ENCODE peak calls at places on chromosomes 1 and 21, in four cellular contexts. One of them, this sample, is unnamed.

GRCh38 chr1:54986532-54986931 is 6.1 kb downstream of the TMEM61 start:
- DNase-seq in fibroblast of lung: no peak
- DNase-seq in RWPE1: no peak
- DNase-seq in A549: no peak
- DNase-seq in this sample: no peak

GRCh38 chr1:223189903-223190724 is 47.1 kb upstream of the TLR5 start:
- DNase-seq in fibroblast of lung: peak
- DNase-seq in RWPE1: peak
- DNase-seq in A549: peak
- DNase-seq in this sample: peak

GRCh38 chr1:186735463-186735862 is 55.2 kb upstream of the PTGS2 start:
- DNase-seq in fibroblast of lung: no peak
- DNase-seq in RWPE1: peak
- DNase-seq in A549: no peak
- DNase-seq in this sample: peak

GRCh38 chr1:11053758-11054137 is 6.1 kb downstream of the SRM start:
- DNase-seq in fibroblast of lung: peak
- DNase-seq in RWPE1: no peak
- DNase-seq in A549: no peak
- DNase-seq in this sample: no peak

GRCh38 chr1:41315482-41315823 is 45.8 kb upstream of the FOXO6 start:
- DNase-seq in fibroblast of lung: no peak
- DNase-seq in RWPE1: no peak
- DNase-seq in A549: no peak
- DNase-seq in this sample: no peak

GRCh38 chr1:93576346-93576745 is 105.3 kb downstream of the BCAR3 start:
- DNase-seq in fibroblast of lung: peak
- DNase-seq in RWPE1: no peak
- DNase-seq in A549: no peak
- DNase-seq in this sample: no peak

GRCh38 chr1:177950506-177950905 is 19.4 kb downstream of the SEC16B start:
- DNase-seq in fibroblast of lung: no peak
- DNase-seq in RWPE1: no peak
- DNase-seq in A549: no peak
- DNase-seq in this sample: no peak

GRCh38 chr1:48726557-48726956 is 50.1 kb downstream of the BEND5 start:
- DNase-seq in fibroblast of lung: no peak
- DNase-seq in RWPE1: no peak
- DNase-seq in A549: no peak
- DNase-seq in this sample: no peak

GRCh38 chr1:228917342-228917741 is 182.1 kb downstream of the RHOU start:
- DNase-seq in fibroblast of lung: no peak
- DNase-seq in RWPE1: no peak
- DNase-seq in A549: no peak
- DNase-seq in this sample: no peak

GRCh38 chr1:208654241-208654640 is 410.1 kb upstream of the PLXNA2 start:
- DNase-seq in fibroblast of lung: peak
- DNase-seq in RWPE1: peak
- DNase-seq in A549: peak
- DNase-seq in this sample: peak

GRCh38 chr1:2816786-2817185 is 15.3 kb upstream of the TTC34 start:
- DNase-seq in fibroblast of lung: no peak
- DNase-seq in RWPE1: no peak
- DNase-seq in A549: no peak
- DNase-seq in this sample: no peak

GRCh38 chr1:158150512-158150911 is 30.2 kb upstream of the CD1D start:
- DNase-seq in fibroblast of lung: no peak
- DNase-seq in RWPE1: no peak
- DNase-seq in A549: no peak
- DNase-seq in this sample: no peak

GRCh38 chr1:65694126-65694525 is 98.6 kb upstream of the PDE4B start:
- DNase-seq in fibroblast of lung: no peak
- DNase-seq in RWPE1: no peak
- DNase-seq in A549: no peak
- DNase-seq in this sample: no peak

GRCh38 chr21:30625449-30625848 is 5.0 kb downstream of the KRTAP20-4 start:
- DNase-seq in fibroblast of lung: no peak
- DNase-seq in RWPE1: no peak
- DNase-seq in A549: no peak
- DNase-seq in this sample: no peak

GRCh38 chr1:12339861-12340557 is 110.2 kb downstream of the VPS13D start:
- DNase-seq in fibroblast of lung: no peak
- DNase-seq in RWPE1: no peak
- DNase-seq in A549: no peak
- DNase-seq in this sample: no peak

GRCh38 chr1:18597159-18598042 is 33.2 kb upstream of the PAX7 start:
- DNase-seq in fibroblast of lung: peak
- DNase-seq in RWPE1: peak
- DNase-seq in A549: peak
- DNase-seq in this sample: peak

GRCh38 chr1:56803561-56804156 is 15.5 kb downstream of the FYB2 start:
- DNase-seq in fibroblast of lung: no peak
- DNase-seq in RWPE1: peak
- DNase-seq in A549: peak
- DNase-seq in this sample: peak

GRCh38 chr21:32320726-32321125 is 22.1 kb downstream of the MRAP start:
- DNase-seq in fibroblast of lung: no peak
- DNase-seq in RWPE1: no peak
- DNase-seq in A549: no peak
- DNase-seq in this sample: no peak

GRCh38 chr1:21703318-21703963 is 34.3 kb upstream of the RAP1GAP start:
- DNase-seq in fibroblast of lung: peak
- DNase-seq in RWPE1: peak
- DNase-seq in A549: peak
- DNase-seq in this sample: peak

GRCh38 chr1:16372535-16373340 is 5.7 kb downstream of the SZRD1 start:
- DNase-seq in fibroblast of lung: no peak
- DNase-seq in RWPE1: no peak
- DNase-seq in A549: peak
- DNase-seq in this sample: no peak

GRCh38 chr1:184069675-184070074 is 18.1 kb downstream of the TSEN15 start:
- DNase-seq in fibroblast of lung: peak
- DNase-seq in RWPE1: no peak
- DNase-seq in A549: no peak
- DNase-seq in this sample: no peak

DNA sequence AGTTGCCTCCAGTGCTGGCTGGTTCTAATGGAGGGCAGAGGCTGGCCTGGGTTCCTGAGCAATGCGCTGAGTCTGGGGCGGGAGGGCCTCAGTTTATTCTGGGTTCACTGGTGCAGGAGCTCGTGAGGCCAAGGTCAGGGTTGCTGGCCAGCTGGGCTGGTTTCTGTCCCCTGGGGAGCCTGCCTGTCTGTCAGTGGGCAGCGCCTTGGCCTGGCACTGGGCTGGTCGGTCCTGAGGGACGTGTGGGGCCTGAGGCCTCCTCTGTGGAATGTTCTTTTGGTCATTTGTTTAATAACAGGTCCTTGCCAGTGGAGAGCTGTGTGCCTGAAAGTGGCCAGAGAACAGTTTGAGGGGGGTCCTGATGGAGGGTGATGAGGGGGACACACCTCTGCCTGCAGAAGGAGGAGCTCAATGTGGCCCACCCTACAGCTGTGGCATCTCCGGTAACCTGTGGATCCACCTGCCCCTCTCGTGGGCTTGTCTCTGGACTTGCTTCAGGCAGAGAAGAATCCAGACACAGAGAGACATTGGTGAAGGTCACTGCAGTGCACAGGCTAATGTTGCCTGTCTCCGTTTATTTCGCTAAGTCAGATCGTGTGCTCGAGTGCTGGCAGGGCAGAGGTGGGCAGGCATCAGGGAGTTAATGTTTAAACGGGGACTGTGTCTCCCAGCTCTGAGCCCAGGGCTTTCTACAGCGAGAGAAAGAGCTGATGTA is 34.6 kb downstream of the COQ8A start:
- DNase-seq in fibroblast of lung: no peak
- DNase-seq in RWPE1: no peak
- DNase-seq in A549: no peak
- DNase-seq in this sample: no peak
- TF ChIP-seq CTCF in fibroblast of lung: no peak
- TF ChIP-seq CTCF in RWPE1: no peak
- TF ChIP-seq CTCF in A549: no peak
- TF ChIP-seq CTCF in this sample: no peak

GRCh38 chr1:71228727-71229371 is 148.0 kb upstream of the ZRANB2 start:
- DNase-seq in fibroblast of lung: no peak
- DNase-seq in RWPE1: no peak
- DNase-seq in A549: no peak
- DNase-seq in this sample: no peak
- TF ChIP-seq CTCF in fibroblast of lung: no peak
- TF ChIP-seq CTCF in RWPE1: no peak
- TF ChIP-seq CTCF in A549: no peak
- TF ChIP-seq CTCF in this sample: no peak

GRCh38 chr1:38131024-38131585 is 84.5 kb upstream of the POU3F1 start:
- DNase-seq in fibroblast of lung: peak
- DNase-seq in RWPE1: no peak
- DNase-seq in A549: no peak
- DNase-seq in this sample: no peak

GRCh38 chr1:38128511-38128910 is 81.9 kb upstream of the POU3F1 start:
- DNase-seq in fibroblast of lung: no peak
- DNase-seq in RWPE1: no peak
- DNase-seq in A549: no peak
- DNase-seq in this sample: no peak

GRCh38 chr1:38128926-38129453 is 82.4 kb upstream of the POU3F1 start:
- DNase-seq in fibroblast of lung: no peak
- DNase-seq in RWPE1: no peak
- DNase-seq in A549: no peak
- DNase-seq in this sample: no peak

GRCh38 chr1:38129971-38130370 is 83.4 kb upstream of the POU3F1 start:
- DNase-seq in fibroblast of lung: peak
- DNase-seq in RWPE1: no peak
- DNase-seq in A549: no peak
- DNase-seq in this sample: no peak

GRCh38 chr1:38129473-38129872 is 82.9 kb upstream of the POU3F1 start:
- DNase-seq in fibroblast of lung: no peak
- DNase-seq in RWPE1: no peak
- DNase-seq in A549: no peak
- DNase-seq in this sample: no peak
- TF ChIP-seq CTCF in fibroblast of lung: no peak
- TF ChIP-seq CTCF in RWPE1: no peak
- TF ChIP-seq CTCF in A549: no peak
- TF ChIP-seq CTCF in this sample: no peak

DNA sequence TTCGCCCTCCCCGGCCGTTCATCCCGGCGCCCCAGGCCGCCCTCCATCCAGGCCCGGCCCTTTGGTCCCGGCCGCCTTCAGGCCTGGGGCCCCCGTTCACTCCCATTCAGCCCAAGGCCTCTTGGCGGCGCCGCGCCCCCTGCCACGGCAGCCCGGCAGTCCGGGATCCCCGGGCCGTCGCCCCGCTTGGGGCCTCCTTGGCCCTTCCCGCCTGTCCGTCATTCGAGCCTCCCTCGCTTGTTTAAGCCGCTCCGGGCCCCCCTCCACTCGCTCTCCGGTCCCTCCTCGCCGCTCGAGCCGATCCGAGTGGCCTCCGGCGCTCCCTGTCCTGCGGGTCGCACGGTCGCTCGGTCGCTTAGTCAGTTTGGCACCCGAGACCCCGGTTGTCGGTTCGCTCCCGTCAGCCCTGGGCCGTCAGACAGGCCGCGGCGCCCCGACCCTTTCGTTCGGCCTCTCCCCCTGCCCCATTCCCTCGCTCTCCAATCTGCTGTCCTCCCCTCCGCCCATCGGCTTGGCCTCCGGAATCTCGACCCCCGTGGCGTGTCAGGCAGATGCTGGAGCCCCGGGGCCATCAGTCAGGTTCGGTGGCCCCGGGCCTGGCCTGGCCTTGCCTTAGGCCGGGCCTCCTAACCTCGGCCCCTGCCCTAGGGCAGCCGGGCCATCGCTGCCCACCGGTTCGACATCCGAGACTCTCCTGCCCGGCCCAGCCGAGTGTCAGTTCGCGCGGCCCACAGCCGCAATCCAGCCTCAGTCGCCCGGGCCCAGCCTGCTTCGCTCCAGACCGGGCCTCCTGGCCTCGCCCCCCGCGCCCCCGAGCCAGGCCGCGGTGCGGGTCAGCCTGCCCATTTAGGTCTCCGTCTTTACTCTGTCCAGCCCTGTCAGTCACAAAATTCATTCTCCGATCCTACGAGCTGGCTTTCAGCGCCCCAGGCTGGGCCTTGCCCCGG is 1.1 kb downstream of the LRRC41 start:
- DNase-seq in fibroblast of lung: peak
- DNase-seq in RWPE1: peak
- DNase-seq in A549: no peak
- DNase-seq in this sample: peak
- TF ChIP-seq CTCF in fibroblast of lung: no peak
- TF ChIP-seq CTCF in RWPE1: no peak
- TF ChIP-seq CTCF in A549: no peak
- TF ChIP-seq CTCF in this sample: no peak

GRCh38 chr21:39720126-39720778 is 24.7 kb upstream of the IGSF5 start:
- DNase-seq in fibroblast of lung: peak
- DNase-seq in RWPE1: no peak
- DNase-seq in A549: no peak
- DNase-seq in this sample: no peak
- TF ChIP-seq CTCF in fibroblast of lung: peak
- TF ChIP-seq CTCF in RWPE1: no peak
- TF ChIP-seq CTCF in A549: no peak
- TF ChIP-seq CTCF in this sample: no peak

GRCh38 chr1:247147781-247148180 is 24.0 kb downstream of the ZNF124 start:
- DNase-seq in fibroblast of lung: peak
- DNase-seq in RWPE1: no peak
- DNase-seq in A549: no peak
- DNase-seq in this sample: no peak

GRCh38 chr1:247145279-247145678 is 26.5 kb downstream of the ZNF124 start:
- DNase-seq in fibroblast of lung: no peak
- DNase-seq in RWPE1: no peak
- DNase-seq in A549: no peak
- DNase-seq in this sample: no peak

DNA sequence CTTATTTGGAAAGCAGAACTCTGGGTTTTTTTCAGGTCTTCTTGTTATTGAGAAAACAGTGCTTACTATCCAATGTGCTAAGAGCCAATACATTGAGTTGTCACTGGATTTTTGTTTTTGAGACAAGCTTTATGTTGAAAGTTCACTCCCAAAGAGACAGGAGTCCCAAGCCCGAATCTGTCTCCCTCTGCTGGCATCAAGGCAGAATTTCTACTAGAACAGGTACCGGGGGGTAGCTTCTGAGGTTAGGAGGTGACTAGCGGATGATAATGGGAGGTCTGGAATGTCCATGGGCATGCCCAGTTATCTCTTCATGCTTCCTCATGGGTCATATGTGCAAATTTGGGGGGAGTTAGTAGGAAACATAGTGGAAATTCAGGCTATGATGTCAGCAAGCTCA is 25.1 kb downstream of the ZNF124 start:
- DNase-seq in fibroblast of lung: no peak
- DNase-seq in RWPE1: no peak
- DNase-seq in A549: no peak
- DNase-seq in this sample: no peak
- TF ChIP-seq CTCF in fibroblast of lung: no peak
- TF ChIP-seq CTCF in RWPE1: no peak
- TF ChIP-seq CTCF in A549: no peak
- TF ChIP-seq CTCF in this sample: peak